ENCODE peak calls at places on chromosomes 4 and X, in four cellular contexts. S is A673, D is AG09309, L is sciatic nerve. Z is an unnamed sample.

GRCh38 chrX:45368705-45369104 is 168.0 kb upstream of the DIPK2B start:
- DNase-seq in S (no peak), D (no peak), L (no peak), Z (no peak)

GRCh38 chr4:145044341-145044740 is 53.7 kb downstream of the ANAPC10 start:
- DNase-seq in L (no peak), S (no peak), D (no peak), Z (no peak)

GRCh38 chr4:1409806-1410425 is 3.7 kb upstream of the NKX1-1 start:
- DNase-seq in L (no peak), S (no peak), D (no peak), Z (no peak)

GRCh38 chr4:1356181-1356998 is 9.4 kb downstream of the UVSSA start:
- DNase-seq in L (peak), S (peak), D (no peak), Z (peak)

GRCh38 chr4:48093949-48094550 is 40.0 kb downstream of the TXK start:
- DNase-seq in L (no peak), D (no peak), S (peak), Z (no peak)

GRCh38 chrX:112628288-112628687 is 51.5 kb downstream of the LHFPL1 start:
- DNase-seq in S (no peak), L (no peak), D (no peak), Z (no peak)

GRCh38 chr4:88341227-88342192 is 37.1 kb upstream of the HERC6 start:
- DNase-seq in D (peak), S (no peak), L (no peak), Z (peak)

GRCh38 chr4:38857354-38858096 is 908 bp upstream of the TLR6 start:
- DNase-seq in S (peak), D (peak), L (no peak), Z (peak)

GRCh38 chr4:130026185-130026584 is 930.2 kb downstream of the C4orf33 start:
- DNase-seq in L (no peak), D (no peak), S (peak), Z (no peak)

GRCh38 chr4:115113382-115114106 is at the start of gene NDST4:
- DNase-seq in L (no peak), S (peak), D (no peak), Z (peak)

GRCh38 chrX:147550217-147550616 is 361.5 kb upstream of the FMR1 start:
- DNase-seq in S (peak), D (no peak), L (no peak), Z (no peak)

GRCh38 chr4:8283161-8283560 is 13.6 kb downstream of the HTRA3 start:
- DNase-seq in S (no peak), D (no peak), L (no peak), Z (no peak)

Z was measured in fibroblast of villous mesenchyme.